ENCODE peak calls at places on chromosomes 2 and 18, in eight cellular contexts. B is heart left ventricle, C is transverse colon, J is IMR-90, X is A549, Y is tibial nerve, W is uterus, L is breast epithelium. Z is an unnamed sample.
A peak's percentile ranks its signal among the peaks of the same experiment; 100 is the strongest.

GRCh38 chr18:76951600-76952247 is 129.4 kb downstream of the ZNF236 start:
- DNase-seq in B (no peak), C (no peak), J (no peak), X (no peak), Y (no peak), W (no peak), L (no peak), Z (no peak)

GRCh38 chr2:201149064-201149820 is 33.3 kb downstream of the CFLAR start:
- DNase-seq in B (no peak), C (no peak), J (peak; percentile 96), X (peak; percentile 92), Y (no peak), W (no peak), L (no peak), Z (no peak)

GRCh38 chr2:148817210-148817708 is 57.8 kb upstream of the KIF5C start:
- DNase-seq in B (peak; percentile 26), C (no peak), J (no peak), X (no peak), Y (no peak), W (no peak), L (no peak), Z (no peak)

GRCh38 chr2:10951558-10952414 is 40.1 kb downstream of the KCNF1 start:
- DNase-seq in B (no peak), C (no peak), J (peak; percentile 23), X (no peak), Y (no peak), W (no peak), L (no peak), Z (no peak)

GRCh38 chr2:203534486-203535077 is 519 bp downstream of the RAPH1 start:
- DNase-seq in B (peak; percentile 48), C (peak; percentile 47), J (no peak), X (peak; percentile 9), Y (no peak), W (no peak), L (no peak), Z (peak; percentile 19)

GRCh38 chr2:179129574-179130238 is 79.8 kb upstream of the CCDC141 start:
- DNase-seq in B (no peak), C (no peak), J (peak; percentile 10), X (peak; percentile 10), Y (no peak), W (no peak), L (no peak), Z (no peak)

GRCh38 chr18:9742588-9743131 is 34.6 kb downstream of the RAB31 start:
- DNase-seq in B (no peak), C (no peak), J (peak; percentile 36), X (peak; percentile 32), Y (no peak), W (no peak), L (no peak), Z (no peak)

GRCh38 chr2:3398837-3399236 is 19.3 kb downstream of the TRAPPC12 start:
- DNase-seq in B (no peak), C (no peak), J (no peak), X (no peak), Y (no peak), W (no peak), L (no peak), Z (no peak)

GRCh38 chr2:98029718-98030222 is 34.0 kb upstream of the TMEM131 start:
- DNase-seq in B (no peak), C (no peak), J (peak; percentile 40), X (no peak), Y (no peak), W (no peak), L (no peak), Z (no peak)

GRCh38 chr18:46939337-46939963 is 22.0 kb downstream of the KATNAL2 start:
- DNase-seq in B (no peak), C (no peak), J (peak; percentile 66), X (peak; percentile 24), Y (no peak), W (no peak), L (no peak), Z (no peak)

GRCh38 chr2:124382067-124382618 is 357.1 kb downstream of the CNTNAP5 start:
- DNase-seq in B (no peak), C (no peak), J (no peak), X (no peak), Y (no peak), W (no peak), L (no peak), Z (no peak)

GRCh38 chr2:196233808-196234501 is 62.6 kb upstream of the STK17B start:
- DNase-seq in B (no peak), C (no peak), J (peak; percentile 27), X (no peak), Y (no peak), W (no peak), L (no peak), Z (no peak)

GRCh38 chr2:112870851-112871830 is 34.6 kb upstream of the IL1B start:
- DNase-seq in B (no peak), C (no peak), J (no peak), X (no peak), Y (no peak), W (no peak), L (no peak), Z (no peak)

GRCh38 chr2:226783885-226784284 is 15.7 kb downstream of the IRS1 start:
- DNase-seq in B (no peak), C (no peak), J (no peak), X (no peak), Y (no peak), W (no peak), L (no peak), Z (no peak)
- H3K4me1 ChIP-seq in B (peaks cover 34% of the 10 kb centered on the region), C (no peaks in the 10 kb centered on the region), J (peaks cover 16% of the 10 kb centered on the region), X (peaks cover 8% of the 10 kb centered on the region), Y (no peaks in the 10 kb centered on the region), W (peaks cover 2% of the 10 kb centered on the region), L (no peaks in the 10 kb centered on the region), Z (peaks cover 12% of the 10 kb centered on the region)

GRCh38 chr2:150850641-150851040 is 363.2 kb upstream of the RND3 start:
- DNase-seq in B (no peak), C (no peak), J (no peak), X (no peak), Y (no peak), W (no peak), L (no peak), Z (no peak)
- H3K4me3 ChIP-seq in B (no peak overlapping the region), C (no peak overlapping the region), J (no peak overlapping the region), X (no peak overlapping the region), Y (no peak overlapping the region), W (no peak overlapping the region), L (no peak overlapping the region), Z (no peak overlapping the region)

GRCh38 chr2:233117351-233117750 is 57.2 kb downstream of the INPP5D start:
- DNase-seq in B (no peak), C (no peak), J (no peak), X (no peak), Y (no peak), W (no peak), L (no peak), Z (no peak)
- TF ChIP-seq POLR2A in B (no peak), C (no peak), J (no peak), X (no peak), Y (no peak), W (no peak), L (no peak), Z (no peak)

GRCh38 chr2:104050632-104051242 is 803.2 kb upstream of the POU3F3 start:
- DNase-seq in B (no peak), C (no peak), J (no peak), X (no peak), Y (no peak), W (no peak), L (no peak), Z (no peak)

GRCh38 chr2:104052341-104052740 is 801.6 kb upstream of the POU3F3 start:
- DNase-seq in B (no peak), C (no peak), J (no peak), X (no peak), Y (no peak), W (no peak), L (no peak), Z (no peak)

GRCh38 chr2:104043864-104044263 is 810.1 kb upstream of the POU3F3 start:
- DNase-seq in B (no peak), C (no peak), J (no peak), X (peak; percentile 37), Y (no peak), W (no peak), L (no peak), Z (no peak)

GRCh38 chr2:104046466-104046865 is 807.4 kb upstream of the POU3F3 start:
- DNase-seq in B (no peak), C (no peak), J (no peak), X (no peak), Y (no peak), W (no peak), L (no peak), Z (no peak)

GRCh38 chr2:104049433-104049832 is 804.5 kb upstream of the POU3F3 start:
- DNase-seq in B (no peak), C (no peak), J (no peak), X (no peak), Y (no peak), W (no peak), L (no peak), Z (no peak)
- H3K4me1 ChIP-seq in B (no peaks in the 10 kb centered on the region), C (no peaks in the 10 kb centered on the region), J (no peaks in the 10 kb centered on the region), X (no peaks in the 10 kb centered on the region), Y (no peaks in the 10 kb centered on the region), W (no peaks in the 10 kb centered on the region), L (no peaks in the 10 kb centered on the region), Z (no peaks in the 10 kb centered on the region)

GRCh38 chr2:70035344-70035844 is 51.9 kb upstream of the PCBP1 start:
- DNase-seq in B (no peak), C (no peak), J (peak; percentile 63), X (no peak), Y (no peak), W (no peak), L (no peak), Z (no peak)

GRCh38 chr2:70024284-70024683 is 62.9 kb upstream of the ASPRV1 start:
- DNase-seq in B (no peak), C (no peak), J (no peak), X (no peak), Y (no peak), W (no peak), L (no peak), Z (peak; percentile 14)

DNA sequence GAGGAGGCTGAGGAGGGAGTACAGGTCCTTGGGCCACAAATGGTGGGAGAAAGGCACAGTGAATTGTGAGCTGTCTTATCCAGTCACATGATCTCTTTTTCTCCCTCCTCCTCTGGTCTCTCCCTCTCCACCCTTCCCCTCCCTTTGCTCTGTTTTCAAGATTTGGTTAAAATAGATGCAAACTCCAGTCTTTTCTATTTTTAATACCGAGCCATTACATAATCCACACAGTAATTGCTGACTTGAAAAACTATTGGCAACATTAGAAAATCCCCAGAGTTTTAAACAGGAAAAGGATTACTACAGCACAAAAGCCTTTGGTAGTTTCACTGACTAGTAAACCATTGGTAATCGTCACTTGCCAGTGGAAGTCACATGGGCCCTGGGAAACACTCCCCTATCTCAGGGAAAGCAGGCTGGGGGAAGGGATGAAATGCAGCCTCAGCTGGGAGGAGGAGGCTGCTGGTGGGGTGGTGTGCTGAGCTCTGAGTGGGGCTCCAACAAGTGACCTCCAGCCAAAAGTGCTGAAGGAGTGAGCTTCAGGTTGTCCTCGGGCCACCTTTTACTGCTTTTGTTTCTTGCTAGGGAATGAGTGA is 57.4 kb upstream of the PCBP1 start:
- DNase-seq in B (peak; percentile 82), C (peak; percentile 45), J (peak; percentile 79), X (no peak), Y (peak; percentile 36), W (peak; percentile 74), L (peak; percentile 41), Z (no peak)
- H3K4me3 ChIP-seq in B (no peak overlapping the region), C (no peak overlapping the region), J (no peak overlapping the region), X (no peak overlapping the region), Y (no peak overlapping the region), W (no peak overlapping the region), L (no peak overlapping the region), Z (no peak overlapping the region)

Z was measured in prostate gland.